ENCODE peak calls at places on chromosomes 11 and 22, in nine cellular contexts. U, B, O, G, N, X, A, H and K are unnamed samples.
A peak's percentile ranks its signal among the peaks of the same experiment; 100 is the strongest.

GRCh38 chr11:72012897-72013721 is 14.4 kb downstream of the IL18BP start:
- DNase-seq in U (peak; percentile 84), H (no peak), G (no peak), N (peak; percentile 81), B (no peak), A (peak; percentile 89), X (peak; percentile 52), O (peak; percentile 85), K (peak; percentile 83)

GRCh38 chr11:116375221-116375620 is 397.6 kb downstream of the BUD13 start:
- DNase-seq in G (no peak), A (no peak), U (no peak), X (no peak), B (no peak), N (no peak), H (no peak), O (no peak), K (no peak)

GRCh38 chr11:35784699-35785098 is 122.1 kb downstream of the TRIM44 start:
- DNase-seq in G (no peak), H (no peak), A (no peak), B (no peak), N (no peak), O (no peak), X (no peak), U (no peak), K (no peak)

GRCh38 chr11:110174645-110175310 is 81.6 kb downstream of the ZC3H12C start:
- DNase-seq in O (no peak), A (no peak), H (peak; percentile 60), U (no peak), X (no peak), G (no peak), B (no peak), N (no peak), K (no peak)

GRCh38 chr22:25645964-25646363 is 81.5 kb downstream of the GRK3 start:
- DNase-seq in H (no peak), A (no peak), U (no peak), X (no peak), B (no peak), G (no peak), O (no peak), N (no peak), K (no peak)

GRCh38 chr11:79809487-79809886 is 368.7 kb upstream of the TENM4 start:
- DNase-seq in U (no peak), X (no peak), B (no peak), G (no peak), O (no peak), A (no peak), N (no peak), H (no peak), K (no peak)

GRCh38 chr11:75667831-75668507 is 869 bp downstream of the MAP6 start:
- DNase-seq in N (peak; percentile 65), H (peak; percentile 66), U (peak; percentile 84), A (no peak), O (peak; percentile 33), X (peak; percentile 5), G (peak; percentile 35), B (no peak), K (peak; percentile 70)

GRCh38 chr22:23061471-23062280 is 8.6 kb upstream of the GNAZ start:
- DNase-seq in A (peak; percentile 58), H (no peak), B (no peak), G (no peak), N (peak; percentile 3), O (peak; percentile 20), U (peak; percentile 8), X (no peak), K (peak; percentile 4)

GRCh38 chr11:128052912-128053641 is 534.3 kb downstream of the ETS1 start:
- DNase-seq in N (no peak), O (no peak), B (no peak), U (no peak), A (no peak), X (no peak), H (no peak), G (no peak), K (no peak)

GRCh38 chr22:41687901-41688364 is 734 bp downstream of the SNU13 start:
- DNase-seq in X (peak; percentile 17), A (no peak), U (peak; percentile 42), G (no peak), B (no peak), H (peak; percentile 34), O (no peak), N (no peak), K (peak; percentile 53)

GRCh38 chr22:39556970-39557811 is 13.4 kb upstream of the CACNA1I start:
- DNase-seq in N (no peak), B (no peak), G (peak; percentile 38), A (no peak), U (peak; percentile 55), O (no peak), X (no peak), H (peak; percentile 49), K (peak; percentile 72)

GRCh38 chr22:30287626-30288413 is 1.5 kb downstream of the CASTOR1 start:
- DNase-seq in H (peak; percentile 93), B (peak; percentile 87), O (peak; percentile 89), X (peak; percentile 92), U (peak; percentile 91), A (peak; percentile 92), G (peak; percentile 76), N (peak; percentile 88), K (peak; percentile 90)
- H3K27ac ChIP-seq in H (peak overlapping the region; percentile 95), B (no peak overlapping the region), O (peak overlapping the region; percentile 89), X (peak overlapping the region; percentile 96), U (peak overlapping the region; percentile 85), A (peak overlapping the region; percentile 92), G (peak overlapping the region; percentile 76), N (peak overlapping the region; percentile 89), K (peak overlapping the region; percentile 68)

GRCh38 chr11:33944345-33944692 is 52.4 kb upstream of the LMO2 start:
- DNase-seq in B (no peak), X (no peak), O (no peak), N (no peak), G (no peak), A (no peak), H (no peak), U (no peak), K (no peak)

GRCh38 chr11:33945481-33946268 is 53.8 kb upstream of the LMO2 start:
- DNase-seq in U (no peak), B (no peak), O (no peak), X (no peak), N (no peak), G (no peak), H (no peak), A (no peak), K (no peak)

GRCh38 chr11:33944693-33945424 is 53.0 kb upstream of the LMO2 start:
- DNase-seq in B (no peak), N (no peak), A (no peak), H (no peak), G (no peak), U (no peak), X (no peak), O (no peak), K (no peak)

GRCh38 chr11:33942954-33943353 is 51.1 kb upstream of the LMO2 start:
- DNase-seq in B (no peak), A (no peak), N (no peak), U (no peak), H (peak; percentile 11), X (peak; percentile 60), O (no peak), G (no peak), K (peak; percentile 75)

DNA sequence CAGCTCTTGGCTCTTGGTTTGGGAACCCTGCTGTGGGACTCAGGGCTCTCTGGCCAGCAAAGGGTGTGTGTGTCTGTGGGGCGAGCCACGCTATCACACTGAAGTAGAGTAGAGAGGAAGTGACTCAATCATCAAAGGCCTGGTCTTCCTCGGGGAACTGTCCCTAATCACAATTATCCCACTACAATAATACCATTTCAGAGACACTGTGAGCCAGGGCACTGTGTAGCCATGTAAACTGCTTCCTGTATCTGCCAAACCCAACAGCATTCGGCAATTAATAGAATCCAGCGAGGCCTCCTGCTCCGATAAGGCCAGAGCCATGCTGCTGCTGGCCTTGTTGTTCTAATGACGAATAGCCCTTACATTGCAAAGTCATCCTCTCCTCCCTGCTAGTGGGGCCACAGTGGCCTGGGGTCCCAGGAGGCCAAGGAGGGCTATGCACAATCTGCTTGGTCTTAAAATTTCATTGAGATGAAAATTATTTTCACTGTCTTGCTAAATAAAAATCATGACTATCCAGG is 49.8 kb upstream of the LMO2 start:
- DNase-seq in B (no peak), H (peak; percentile 4), N (no peak), A (no peak), U (no peak), G (no peak), X (no peak), O (no peak), K (no peak)
- TF ChIP-seq POLR2A in B (no peak), H (no peak), N (no peak), A (no peak), U (no peak), G (no peak), X (no peak), O (no peak), K (no peak)

DNA sequence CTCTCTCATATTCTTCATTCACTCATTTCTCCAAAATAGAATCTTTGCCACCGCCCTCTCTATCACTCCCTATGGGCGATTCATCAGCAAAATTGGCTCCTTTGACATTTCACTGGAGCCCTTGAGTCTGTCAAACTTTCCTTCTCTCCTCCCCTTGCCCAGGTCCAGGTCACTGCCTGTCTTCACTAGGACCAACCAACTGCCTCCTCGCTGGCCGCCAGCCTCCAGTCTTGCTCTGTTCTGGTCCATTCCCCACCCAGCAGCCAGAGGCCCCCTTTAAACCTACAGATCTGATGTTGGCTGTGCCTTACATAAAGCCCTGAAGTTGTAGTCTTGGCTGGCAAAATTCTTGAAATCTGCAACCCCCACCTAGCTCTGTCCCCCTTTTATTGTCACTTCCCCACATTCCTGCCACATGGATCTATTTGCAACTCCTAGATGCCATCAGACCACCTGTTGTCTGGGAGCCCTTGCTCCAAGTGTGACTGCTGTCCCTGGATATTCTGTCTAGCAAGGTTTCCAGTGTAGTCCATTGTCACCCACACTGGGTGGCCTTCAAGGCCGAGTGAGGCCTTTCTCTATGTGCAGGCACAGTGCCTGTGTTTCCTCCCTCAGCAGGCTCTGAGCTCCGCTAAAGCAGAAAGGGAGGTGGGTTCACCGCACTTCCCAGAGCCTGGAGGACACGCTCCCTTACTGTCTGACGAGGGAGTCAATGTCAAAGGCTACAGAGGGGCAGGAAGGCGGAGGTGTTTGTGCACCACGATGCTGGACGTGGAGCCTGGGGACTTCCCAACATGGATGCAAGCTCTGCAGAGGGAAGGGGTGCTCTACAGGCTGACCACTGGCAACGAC is 25.5 kb downstream of the MYEOV start:
- DNase-seq in B (no peak), G (no peak), N (no peak), O (no peak), A (no peak), U (no peak), X (no peak), H (no peak), K (no peak)
- H3K4me1 ChIP-seq in B (no peaks in the 10 kb centered on the region), G (peaks cover 28% of the 10 kb centered on the region), N (no peaks in the 10 kb centered on the region), O (no peaks in the 10 kb centered on the region), A (peaks cover 3% of the 10 kb centered on the region), U (no peaks in the 10 kb centered on the region), X (no peaks in the 10 kb centered on the region), H (no peaks in the 10 kb centered on the region), K (no peaks in the 10 kb centered on the region)

DNA sequence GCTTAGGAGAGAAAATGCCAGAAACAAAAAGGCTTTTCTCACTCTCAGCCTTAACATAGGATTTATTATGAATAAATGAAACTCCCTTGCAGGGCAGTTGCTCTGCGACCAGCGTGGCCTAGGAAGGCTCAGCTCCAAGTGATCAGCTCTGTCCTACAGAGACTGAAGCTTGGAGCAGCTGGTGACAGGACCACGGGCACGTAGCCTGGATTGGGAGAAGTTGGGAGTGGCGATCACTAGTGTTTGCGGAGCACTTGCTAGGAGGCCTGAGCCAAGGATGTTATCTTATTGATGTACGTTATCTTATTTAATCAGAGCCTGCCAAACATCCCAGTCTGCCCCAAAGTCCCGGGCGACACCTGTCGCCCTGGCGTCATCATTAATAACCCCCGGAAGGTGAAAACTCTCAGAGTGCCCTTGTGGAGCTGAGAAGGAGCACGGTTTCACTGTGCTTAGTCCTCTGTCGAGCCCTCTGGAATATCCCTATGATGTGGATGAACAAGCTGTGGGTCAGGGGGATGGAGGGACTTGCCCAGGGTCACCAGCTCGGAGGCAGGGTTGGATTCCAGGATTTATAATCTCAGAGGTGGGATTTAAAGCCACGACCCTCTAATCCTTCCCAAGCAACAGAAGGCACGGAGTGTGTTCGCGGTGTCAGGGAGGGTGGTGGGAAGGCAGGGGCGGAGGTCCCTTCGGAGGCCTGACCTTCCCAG is 40.8 kb upstream of the SMIM38 start:
- DNase-seq in B (no peak), O (peak; percentile 80), H (peak; percentile 32), X (no peak), G (no peak), U (no peak), N (no peak), A (no peak), K (no peak)
- H3K27ac ChIP-seq in B (no peak overlapping the region), O (peak overlapping the region; percentile 85), H (peak overlapping the region; percentile 90), X (no peak overlapping the region), G (peak overlapping the region; percentile 65), U (no peak overlapping the region), N (no peak overlapping the region), A (no peak overlapping the region), K (no peak overlapping the region)